ENCODE peak calls at places on chromosomes 7 and 10, in nine cellular contexts. One of them, this sample, is unnamed.

GRCh38 chr7:1323178-1324027 is 90.7 kb downstream of the UNCX start:
- DNase-seq in astrocyte: no peak
- DNase-seq in IMR-90: no peak
- DNase-seq in K562: no peak
- DNase-seq in HCT116: no peak
- DNase-seq in fibroblast of lung: no peak
- DNase-seq in SK-N-SH: peak
- DNase-seq in GM23248: peak
- DNase-seq in A549: no peak
- DNase-seq in this sample: no peak

GRCh38 chr10:65358565-65358964 is 1567.3 kb upstream of the LRRTM3 start:
- DNase-seq in IMR-90: no peak
- DNase-seq in SK-N-SH: peak
- DNase-seq in K562: no peak
- DNase-seq in fibroblast of lung: peak
- DNase-seq in HCT116: peak
- DNase-seq in astrocyte: no peak
- DNase-seq in A549: peak
- DNase-seq in GM23248: no peak
- DNase-seq in this sample: peak

GRCh38 chr10:73650537-73651331 is 5.1 kb downstream of the SYNPO2L start:
- DNase-seq in SK-N-SH: no peak
- DNase-seq in A549: no peak
- DNase-seq in K562: peak
- DNase-seq in astrocyte: peak
- DNase-seq in HCT116: no peak
- DNase-seq in IMR-90: peak
- DNase-seq in GM23248: peak
- DNase-seq in fibroblast of lung: peak
- DNase-seq in this sample: peak

GRCh38 chr7:4797858-4798705 is 22.7 kb downstream of the AP5Z1 start:
- DNase-seq in A549: peak
- DNase-seq in HCT116: peak
- DNase-seq in IMR-90: peak
- DNase-seq in K562: peak
- DNase-seq in astrocyte: no peak
- DNase-seq in fibroblast of lung: peak
- DNase-seq in SK-N-SH: peak
- DNase-seq in GM23248: peak
- DNase-seq in this sample: no peak

GRCh38 chr10:78894089-78894840 is 174.5 kb upstream of the ZMIZ1 start:
- DNase-seq in IMR-90: no peak
- DNase-seq in A549: no peak
- DNase-seq in fibroblast of lung: no peak
- DNase-seq in astrocyte: no peak
- DNase-seq in GM23248: no peak
- DNase-seq in SK-N-SH: no peak
- DNase-seq in HCT116: no peak
- DNase-seq in K562: no peak
- DNase-seq in this sample: no peak

GRCh38 chr7:108358553-108358952 is 97.7 kb downstream of the NRCAM start:
- DNase-seq in GM23248: peak
- DNase-seq in SK-N-SH: peak
- DNase-seq in fibroblast of lung: peak
- DNase-seq in IMR-90: peak
- DNase-seq in A549: peak
- DNase-seq in K562: no peak
- DNase-seq in astrocyte: peak
- DNase-seq in HCT116: no peak
- DNase-seq in this sample: peak

GRCh38 chr10:71971769-71972555 is 7.8 kb downstream of the CHST3 start:
- DNase-seq in HCT116: no peak
- DNase-seq in astrocyte: no peak
- DNase-seq in IMR-90: no peak
- DNase-seq in A549: no peak
- DNase-seq in K562: no peak
- DNase-seq in fibroblast of lung: no peak
- DNase-seq in SK-N-SH: no peak
- DNase-seq in GM23248: no peak
- DNase-seq in this sample: no peak

GRCh38 chr10:77230194-77230593 is 407.4 kb downstream of the KCNMA1 start:
- DNase-seq in GM23248: peak
- DNase-seq in A549: peak
- DNase-seq in IMR-90: peak
- DNase-seq in fibroblast of lung: peak
- DNase-seq in SK-N-SH: no peak
- DNase-seq in HCT116: no peak
- DNase-seq in K562: no peak
- DNase-seq in astrocyte: peak
- DNase-seq in this sample: peak

DNA sequence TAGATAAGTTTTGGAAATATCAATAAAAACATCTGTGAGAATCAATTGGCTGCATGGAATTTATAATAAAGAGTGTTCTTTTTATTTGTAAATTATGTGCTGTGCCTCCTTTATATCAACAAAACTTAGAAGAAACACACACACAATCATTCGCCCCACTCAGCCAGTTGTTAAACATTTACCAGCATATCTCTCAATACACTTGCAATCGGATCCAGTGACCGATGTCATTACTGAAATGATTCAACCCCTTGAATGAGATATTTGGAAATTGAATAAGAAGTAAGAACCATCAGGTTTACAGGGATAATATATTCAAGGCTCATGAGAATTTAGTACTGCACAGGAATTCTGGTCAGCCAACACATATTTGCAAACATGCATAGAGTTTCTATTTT is 35.6 kb downstream of the TAF3 start:
- DNase-seq in SK-N-SH: no peak
- DNase-seq in K562: no peak
- DNase-seq in fibroblast of lung: no peak
- DNase-seq in GM23248: no peak
- DNase-seq in IMR-90: no peak
- DNase-seq in A549: no peak
- DNase-seq in HCT116: no peak
- DNase-seq in astrocyte: no peak
- DNase-seq in this sample: no peak
- H3K4me2 ChIP-seq in SK-N-SH: no peak
- H3K4me2 ChIP-seq in K562: no peak
- H3K4me2 ChIP-seq in fibroblast of lung: no peak
- H3K4me2 ChIP-seq in GM23248: no peak
- H3K4me2 ChIP-seq in IMR-90: no peak
- H3K4me2 ChIP-seq in A549: peak
- H3K4me2 ChIP-seq in HCT116: no peak
- H3K4me2 ChIP-seq in astrocyte: no peak
- H3K4me2 ChIP-seq in this sample: no peak

GRCh38 chr10:130193493-130194193 is 57.5 kb downstream of the GLRX3 start:
- DNase-seq in GM23248: peak
- DNase-seq in K562: no peak
- DNase-seq in HCT116: no peak
- DNase-seq in astrocyte: no peak
- DNase-seq in A549: no peak
- DNase-seq in SK-N-SH: no peak
- DNase-seq in fibroblast of lung: no peak
- DNase-seq in IMR-90: peak
- DNase-seq in this sample: no peak

GRCh38 chr10:130194194-130194990 is 58.2 kb downstream of the GLRX3 start:
- DNase-seq in A549: no peak
- DNase-seq in GM23248: no peak
- DNase-seq in HCT116: no peak
- DNase-seq in SK-N-SH: peak
- DNase-seq in K562: no peak
- DNase-seq in astrocyte: no peak
- DNase-seq in IMR-90: peak
- DNase-seq in fibroblast of lung: no peak
- DNase-seq in this sample: no peak

GRCh38 chr10:130194991-130195645 is 58.9 kb downstream of the GLRX3 start:
- DNase-seq in fibroblast of lung: no peak
- DNase-seq in HCT116: no peak
- DNase-seq in IMR-90: no peak
- DNase-seq in astrocyte: no peak
- DNase-seq in K562: no peak
- DNase-seq in A549: no peak
- DNase-seq in SK-N-SH: no peak
- DNase-seq in GM23248: no peak
- DNase-seq in this sample: no peak

GRCh38 chr10:130196511-130197487 is 60.6 kb downstream of the GLRX3 start:
- DNase-seq in GM23248: no peak
- DNase-seq in fibroblast of lung: no peak
- DNase-seq in SK-N-SH: no peak
- DNase-seq in IMR-90: no peak
- DNase-seq in A549: no peak
- DNase-seq in K562: no peak
- DNase-seq in HCT116: no peak
- DNase-seq in astrocyte: no peak
- DNase-seq in this sample: no peak

GRCh38 chr10:130195746-130196294 is 59.6 kb downstream of the GLRX3 start:
- DNase-seq in astrocyte: no peak
- DNase-seq in IMR-90: no peak
- DNase-seq in HCT116: no peak
- DNase-seq in fibroblast of lung: no peak
- DNase-seq in GM23248: no peak
- DNase-seq in SK-N-SH: no peak
- DNase-seq in A549: no peak
- DNase-seq in K562: no peak
- DNase-seq in this sample: no peak
- H3K4me2 ChIP-seq in astrocyte: no peak
- H3K4me2 ChIP-seq in IMR-90: no peak
- H3K4me2 ChIP-seq in HCT116: no peak
- H3K4me2 ChIP-seq in fibroblast of lung: no peak
- H3K4me2 ChIP-seq in GM23248: no peak
- H3K4me2 ChIP-seq in SK-N-SH: no peak
- H3K4me2 ChIP-seq in A549: no peak
- H3K4me2 ChIP-seq in K562: no peak
- H3K4me2 ChIP-seq in this sample: no peak

DNA sequence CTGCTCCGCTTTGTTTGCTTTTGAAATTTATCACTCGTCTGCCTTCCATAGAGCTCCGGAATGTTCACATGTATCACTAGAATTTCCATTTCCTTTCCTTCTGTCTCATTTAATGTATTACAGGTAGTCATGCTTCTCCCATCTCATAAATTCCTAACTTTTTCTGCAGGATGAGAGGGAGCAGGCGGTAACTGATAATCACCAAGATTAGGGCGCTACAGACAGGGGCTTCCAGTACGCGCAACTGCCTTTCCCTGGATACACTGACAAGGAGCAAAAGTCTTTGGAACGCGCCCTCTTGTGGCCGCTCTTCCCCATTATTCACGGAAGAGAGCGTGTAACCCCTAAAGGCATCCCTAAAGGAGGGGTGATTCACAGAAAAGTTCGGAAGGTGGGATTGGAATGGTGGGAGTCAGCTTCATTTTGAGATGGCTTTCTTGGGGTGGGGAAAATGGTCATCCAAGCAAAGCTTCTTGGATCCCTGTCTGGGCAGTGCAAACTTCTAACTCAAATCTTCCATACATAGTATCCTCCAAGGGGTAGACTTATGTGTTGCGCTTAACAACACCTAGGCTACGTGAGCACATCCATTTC is 6.5 kb downstream of the INHBA start:
- DNase-seq in K562: peak
- DNase-seq in GM23248: peak
- DNase-seq in IMR-90: peak
- DNase-seq in A549: peak
- DNase-seq in HCT116: peak
- DNase-seq in fibroblast of lung: peak
- DNase-seq in SK-N-SH: peak
- DNase-seq in astrocyte: no peak
- DNase-seq in this sample: peak
- H3K4me2 ChIP-seq in K562: no peak
- H3K4me2 ChIP-seq in GM23248: peak
- H3K4me2 ChIP-seq in IMR-90: peak
- H3K4me2 ChIP-seq in A549: peak
- H3K4me2 ChIP-seq in HCT116: no peak
- H3K4me2 ChIP-seq in fibroblast of lung: peak
- H3K4me2 ChIP-seq in SK-N-SH: peak
- H3K4me2 ChIP-seq in astrocyte: peak
- H3K4me2 ChIP-seq in this sample: peak

GRCh38 chr7:157841757-157842390 is 505.1 kb downstream of the DNAJB6 start:
- DNase-seq in IMR-90: no peak
- DNase-seq in A549: no peak
- DNase-seq in HCT116: no peak
- DNase-seq in GM23248: no peak
- DNase-seq in K562: no peak
- DNase-seq in fibroblast of lung: no peak
- DNase-seq in SK-N-SH: no peak
- DNase-seq in astrocyte: peak
- DNase-seq in this sample: no peak

GRCh38 chr7:157839672-157840167 is 502.9 kb downstream of the DNAJB6 start:
- DNase-seq in SK-N-SH: no peak
- DNase-seq in astrocyte: no peak
- DNase-seq in GM23248: no peak
- DNase-seq in HCT116: no peak
- DNase-seq in K562: no peak
- DNase-seq in IMR-90: no peak
- DNase-seq in fibroblast of lung: no peak
- DNase-seq in A549: no peak
- DNase-seq in this sample: no peak

GRCh38 chr7:157839226-157839625 is 502.4 kb downstream of the DNAJB6 start:
- DNase-seq in astrocyte: no peak
- DNase-seq in HCT116: no peak
- DNase-seq in fibroblast of lung: no peak
- DNase-seq in SK-N-SH: no peak
- DNase-seq in K562: no peak
- DNase-seq in GM23248: no peak
- DNase-seq in IMR-90: no peak
- DNase-seq in A549: no peak
- DNase-seq in this sample: no peak

GRCh38 chr7:157840174-157840912 is 503.5 kb downstream of the DNAJB6 start:
- DNase-seq in A549: no peak
- DNase-seq in K562: no peak
- DNase-seq in astrocyte: no peak
- DNase-seq in GM23248: no peak
- DNase-seq in fibroblast of lung: no peak
- DNase-seq in SK-N-SH: no peak
- DNase-seq in IMR-90: no peak
- DNase-seq in HCT116: no peak
- DNase-seq in this sample: no peak

GRCh38 chr7:157840913-157841756 is 504.3 kb downstream of the DNAJB6 start:
- DNase-seq in K562: no peak
- DNase-seq in fibroblast of lung: no peak
- DNase-seq in GM23248: no peak
- DNase-seq in A549: no peak
- DNase-seq in astrocyte: no peak
- DNase-seq in HCT116: no peak
- DNase-seq in IMR-90: no peak
- DNase-seq in SK-N-SH: no peak
- DNase-seq in this sample: no peak
- H3K4me2 ChIP-seq in K562: no peak
- H3K4me2 ChIP-seq in fibroblast of lung: no peak
- H3K4me2 ChIP-seq in GM23248: no peak
- H3K4me2 ChIP-seq in A549: no peak
- H3K4me2 ChIP-seq in astrocyte: no peak
- H3K4me2 ChIP-seq in HCT116: no peak
- H3K4me2 ChIP-seq in IMR-90: no peak
- H3K4me2 ChIP-seq in SK-N-SH: no peak
- H3K4me2 ChIP-seq in this sample: no peak

DNA sequence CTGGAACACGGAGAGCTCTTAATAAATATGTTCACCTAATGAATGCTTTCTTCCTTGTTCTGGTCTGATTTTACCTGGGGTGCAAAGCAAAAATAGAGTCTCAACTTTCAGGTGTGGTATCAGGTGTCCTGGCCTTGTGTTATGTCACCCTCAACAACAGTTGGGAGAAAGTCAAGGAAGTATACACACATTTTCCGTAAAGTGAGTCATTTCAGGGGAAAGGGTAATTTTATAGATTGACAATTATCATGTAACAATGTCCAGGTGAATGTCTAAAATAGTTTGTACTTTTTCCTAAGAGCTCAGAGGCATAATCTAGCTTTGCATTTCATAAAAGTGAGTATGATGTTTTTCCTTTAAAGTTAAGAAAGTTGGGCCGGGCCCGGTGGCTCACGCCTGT is 287.4 kb downstream of the SKIDA1 start:
- DNase-seq in GM23248: no peak
- DNase-seq in SK-N-SH: no peak
- DNase-seq in fibroblast of lung: no peak
- DNase-seq in A549: no peak
- DNase-seq in K562: no peak
- DNase-seq in IMR-90: no peak
- DNase-seq in astrocyte: no peak
- DNase-seq in HCT116: peak
- DNase-seq in this sample: no peak
- H3K4me2 ChIP-seq in GM23248: no peak
- H3K4me2 ChIP-seq in SK-N-SH: no peak
- H3K4me2 ChIP-seq in fibroblast of lung: no peak
- H3K4me2 ChIP-seq in A549: no peak
- H3K4me2 ChIP-seq in K562: no peak
- H3K4me2 ChIP-seq in IMR-90: no peak
- H3K4me2 ChIP-seq in astrocyte: no peak
- H3K4me2 ChIP-seq in HCT116: no peak
- H3K4me2 ChIP-seq in this sample: no peak

This sample was measured in mammary epithelial cell.